ENCODE peak calls at places on chromosomes 5 and 9, in six cellular contexts. Y, N, Z, X, W and V are unnamed samples.

GRCh38 chr5:79689541-79690466 is at the start of gene CMYA5:
- DNase-seq in X (peak), N (peak), W (peak), Y (peak), Z (peak), V (no peak)

GRCh38 chr5:145834917-145835838 is at the start of gene PRELID2:
- DNase-seq in X (peak), N (peak), W (peak), Y (peak), Z (peak), V (peak)

GRCh38 chr9:38638881-38639576 is 18.6 kb upstream of the ANKRD18A start:
- DNase-seq in Y (no peak), W (no peak), N (no peak), Z (no peak), X (no peak), V (no peak)

GRCh38 chr9:128636024-128636390 is 20.6 kb downstream of the DYNC2I2 start:
- DNase-seq in N (peak), Z (no peak), Y (no peak), W (no peak), X (peak), V (peak)

GRCh38 chr5:113331201-113331551 is 103.6 kb downstream of the TSSK1B start:
- DNase-seq in W (peak), Z (peak), Y (no peak), X (no peak), N (no peak), V (no peak)

GRCh38 chr5:28914302-28914701 is 1875.9 kb upstream of the CDH9 start:
- DNase-seq in N (no peak), Y (no peak), Z (no peak), X (no peak), W (no peak), V (no peak)

GRCh38 chr9:137793196-137793841 is 84.3 kb upstream of the CACNA1B start:
- DNase-seq in W (no peak), X (no peak), Z (no peak), N (no peak), Y (no peak), V (no peak)

GRCh38 chr5:169507051-169507450 is 76.5 kb upstream of the SPDL1 start:
- DNase-seq in N (no peak), Y (no peak), Z (no peak), X (no peak), W (no peak), V (no peak)

GRCh38 chr5:117594165-117594564 is 1019.5 kb upstream of the SEMA6A start:
- DNase-seq in W (peak), Y (no peak), N (peak), Z (no peak), X (no peak), V (no peak)

GRCh38 chr5:178899289-178899688 is 3.6 kb downstream of the ZFP2 start:
- DNase-seq in X (no peak), Z (no peak), W (no peak), N (no peak), Y (no peak), V (no peak)

GRCh38 chr9:34493972-34494535 is 28.7 kb downstream of the ENHO start:
- DNase-seq in Z (peak), X (peak), Y (peak), W (peak), N (peak), V (peak)

GRCh38 chr9:135046156-135047025 is 41.1 kb upstream of the OLFM1 start:
- DNase-seq in N (no peak), Y (no peak), Z (no peak), X (no peak), W (no peak), V (no peak)

GRCh38 chr9:128242828-128243485 is 32.9 kb downstream of the GOLGA2 start:
- DNase-seq in W (no peak), X (no peak), N (no peak), Z (no peak), Y (no peak), V (no peak)

GRCh38 chr9:111966324-111966723 is 69.7 kb downstream of the UGCG start:
- DNase-seq in X (no peak), N (no peak), Y (no peak), W (no peak), Z (no peak), V (no peak)

GRCh38 chr9:105114956-105115728 is 129.3 kb upstream of the SLC44A1 start:
- DNase-seq in Y (no peak), N (peak), X (no peak), W (peak), Z (peak), V (no peak)

GRCh38 chr5:11166906-11167305 is 405.9 kb upstream of the DAP start:
- DNase-seq in N (no peak), Z (no peak), W (no peak), Y (no peak), X (no peak), V (no peak)

GRCh38 chr5:3954189-3954588 is 358.6 kb downstream of the IRX1 start:
- DNase-seq in N (no peak), W (no peak), Y (no peak), X (no peak), Z (no peak), V (no peak)

GRCh38 chr9:126672634-126673284 is 59.0 kb downstream of the LMX1B start:
- DNase-seq in Y (no peak), Z (no peak), N (no peak), W (no peak), X (no peak), V (no peak)

GRCh38 chr9:127035948-127036347 is 86.5 kb downstream of the ANGPTL2 start:
- DNase-seq in Z (no peak), Y (no peak), W (peak), X (no peak), N (no peak), V (no peak)

GRCh38 chr5:107012371-107012770 is 658.4 kb downstream of the EFNA5 start:
- DNase-seq in Z (no peak), N (no peak), X (no peak), W (no peak), Y (no peak), V (no peak)

GRCh38 chr9:137044502-137045177 is 1.3 kb downstream of the NPDC1 start:
- DNase-seq in Y (no peak), Z (no peak), X (no peak), W (no peak), N (no peak), V (no peak)

GRCh38 chr5:137395011-137395755 is 103.9 kb downstream of the SPOCK1 start:
- DNase-seq in W (no peak), N (no peak), Y (no peak), X (no peak), Z (peak), V (no peak)

GRCh38 chr9:119588874-119589560 is 219.8 kb upstream of the BRINP1 start:
- DNase-seq in Z (no peak), N (peak), Y (no peak), W (no peak), X (no peak), V (no peak)

GRCh38 chr9:14097215-14097614 is 216.7 kb downstream of the NFIB start:
- DNase-seq in Y (no peak), W (peak), X (no peak), N (peak), Z (peak), V (no peak)

GRCh38 chr9:137620581-137620980 is 1.8 kb downstream of the EHMT1 start:
- DNase-seq in W (no peak), N (no peak), X (no peak), Y (no peak), Z (no peak), V (no peak)

GRCh38 chr5:71662381-71662780 is 56.7 kb upstream of the CARTPT start:
- DNase-seq in Y (no peak), N (no peak), Z (no peak), X (no peak), W (no peak), V (no peak)

GRCh38 chr9:111258209-111258877 is 71.7 kb downstream of the OR2K2 start:
- DNase-seq in Y (no peak), Z (no peak), X (no peak), N (no peak), W (no peak), V (no peak)

GRCh38 chr5:34491251-34491620 is 164.9 kb upstream of the RAI14 start:
- DNase-seq in X (no peak), W (peak), Y (no peak), Z (peak), N (no peak), V (no peak)

GRCh38 chr9:112091805-112092204 is 83.3 kb downstream of the SUSD1 start:
- DNase-seq in N (peak), W (no peak), X (peak), Z (peak), Y (no peak), V (no peak)

GRCh38 chr5:104088876-104089778 is 526.5 kb upstream of the NUDT12 start:
- DNase-seq in W (peak), Z (no peak), Y (no peak), X (no peak), N (peak), V (no peak)

GRCh38 chr9:98667241-98667640 is 41.5 kb downstream of the GABBR2 start:
- DNase-seq in Z (no peak), W (no peak), X (no peak), N (no peak), Y (no peak), V (no peak)

GRCh38 chr5:176319827-176320554 is 41.6 kb downstream of the KIAA1191 start:
- DNase-seq in Z (peak), W (peak), Y (no peak), X (no peak), N (peak), V (no peak)

GRCh38 chr5:31939151-31939550 is 235.0 kb downstream of the GOLPH3 start:
- DNase-seq in Y (no peak), X (no peak), N (no peak), W (peak), Z (no peak), V (no peak)

GRCh38 chr5:31942546-31942945 is 231.6 kb downstream of the GOLPH3 start:
- DNase-seq in Y (no peak), Z (peak), X (no peak), W (peak), N (no peak), V (no peak)

GRCh38 chr5:31941356-31941755 is 232.8 kb downstream of the GOLPH3 start:
- DNase-seq in W (no peak), N (no peak), X (no peak), Y (no peak), Z (no peak), V (no peak)

GRCh38 chr5:31948006-31948405 is 226.1 kb downstream of the GOLPH3 start:
- DNase-seq in X (no peak), N (peak), W (no peak), Z (no peak), Y (no peak), V (no peak)

DNA sequence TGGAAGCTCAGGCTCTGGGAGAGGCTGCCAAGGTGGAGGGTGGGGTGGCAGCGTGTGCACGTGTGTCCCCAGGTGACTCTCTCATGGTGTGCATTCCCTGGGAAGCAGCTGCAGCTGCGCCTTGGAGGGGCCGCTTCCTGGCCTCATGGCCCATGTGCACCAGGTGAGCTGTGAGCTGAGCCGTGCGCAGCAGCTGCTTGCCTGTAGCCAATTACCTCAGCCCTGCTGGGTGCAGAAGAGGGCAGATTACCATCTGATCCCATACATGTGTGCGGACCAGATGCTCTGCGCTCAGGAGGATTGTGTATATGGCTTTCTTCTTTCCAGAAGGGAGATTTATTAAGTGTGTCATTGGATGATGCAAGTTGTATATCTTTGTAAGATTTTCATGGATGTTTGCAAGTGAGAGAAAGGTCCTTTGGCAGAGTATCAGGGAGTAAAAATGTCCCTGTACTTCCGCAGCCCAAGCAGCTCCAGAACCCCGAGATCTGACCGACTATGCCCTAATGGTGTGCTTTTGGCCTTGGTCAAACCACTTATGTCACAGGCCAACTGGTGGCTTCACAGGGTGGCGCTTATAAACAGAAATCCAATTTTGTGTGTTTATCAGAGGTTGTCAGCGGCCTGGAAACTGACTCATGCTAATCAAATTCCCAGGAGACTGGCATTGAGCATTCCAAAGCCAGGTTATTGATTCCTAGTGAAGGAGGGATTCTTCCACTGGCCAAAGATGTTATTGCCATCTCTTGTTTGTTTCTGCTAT is 229.3 kb downstream of the GOLPH3 start:
- DNase-seq in Z (no peak), N (no peak), Y (no peak), W (peak), X (no peak), V (no peak)
- H2BK15ac ChIP-seq in Z (no peak), N (no peak), Y (no peak), W (no peak), X (no peak), V (no peak)

GRCh38 chr5:140038373-140038957 is 4.6 kb downstream of the NRG2 start:
- DNase-seq in Y (peak), X (no peak), W (peak), Z (peak), N (peak), V (no peak)

GRCh38 chr5:140040358-140040757 is 2.7 kb downstream of the NRG2 start:
- DNase-seq in X (no peak), Y (no peak), W (no peak), Z (no peak), N (no peak), V (no peak)

GRCh38 chr5:140035881-140036280 is 7.2 kb downstream of the NRG2 start:
- DNase-seq in X (no peak), Z (no peak), W (peak), N (peak), Y (no peak), V (no peak)

GRCh38 chr5:140039561-140039960 is 3.5 kb downstream of the NRG2 start:
- DNase-seq in N (no peak), X (no peak), Z (no peak), Y (no peak), W (peak), V (no peak)

DNA sequence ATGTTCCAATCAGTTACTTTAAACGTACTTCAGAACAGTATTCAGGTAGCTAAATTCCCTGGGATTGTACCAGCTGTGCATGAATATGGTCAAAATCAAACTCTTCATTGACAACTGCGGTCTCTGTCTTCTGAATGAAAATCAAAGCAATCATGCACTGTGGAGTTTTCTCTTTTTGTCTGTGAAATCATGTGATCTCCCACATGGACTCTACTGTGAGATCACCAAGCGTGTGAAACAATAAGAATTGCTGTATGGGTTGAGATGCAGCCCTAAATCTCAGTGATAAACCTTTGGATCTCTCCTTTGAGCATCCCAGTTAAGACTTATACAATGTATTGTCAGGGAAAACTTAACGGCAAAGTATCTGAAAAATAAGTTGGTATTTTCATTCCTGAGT is 6.1 kb downstream of the NRG2 start:
- DNase-seq in W (no peak), Y (no peak), X (no peak), Z (no peak), N (no peak), V (no peak)
- H3K4me2 ChIP-seq in W (no peak), Y (no peak), X (no peak), Z (no peak), N (no peak), V (no peak)

GRCh38 chr9:123990427-123990826 is 21.1 kb upstream of the LHX2 start:
- DNase-seq in Y (no peak), N (peak), Z (no peak), W (no peak), X (no peak), V (no peak)
- H2BK15ac ChIP-seq in Y (no peak), N (no peak), Z (no peak), W (no peak), X (no peak), V (no peak)

GRCh38 chr9:84293001-84293798 is 47.4 kb downstream of the SLC28A3 start:
- DNase-seq in Z (no peak), Y (no peak), N (no peak), X (no peak), W (no peak), V (no peak)

GRCh38 chr9:84300271-84300670 is 40.3 kb downstream of the SLC28A3 start:
- DNase-seq in Y (no peak), Z (peak), X (no peak), N (peak), W (peak), V (no peak)

GRCh38 chr9:84297162-84297821 is 43.3 kb downstream of the SLC28A3 start:
- DNase-seq in Z (peak), N (no peak), Y (no peak), X (no peak), W (peak), V (no peak)

GRCh38 chr9:84294551-84294950 is 46.0 kb downstream of the SLC28A3 start:
- DNase-seq in Y (no peak), X (peak), Z (no peak), N (peak), W (no peak), V (no peak)

DNA sequence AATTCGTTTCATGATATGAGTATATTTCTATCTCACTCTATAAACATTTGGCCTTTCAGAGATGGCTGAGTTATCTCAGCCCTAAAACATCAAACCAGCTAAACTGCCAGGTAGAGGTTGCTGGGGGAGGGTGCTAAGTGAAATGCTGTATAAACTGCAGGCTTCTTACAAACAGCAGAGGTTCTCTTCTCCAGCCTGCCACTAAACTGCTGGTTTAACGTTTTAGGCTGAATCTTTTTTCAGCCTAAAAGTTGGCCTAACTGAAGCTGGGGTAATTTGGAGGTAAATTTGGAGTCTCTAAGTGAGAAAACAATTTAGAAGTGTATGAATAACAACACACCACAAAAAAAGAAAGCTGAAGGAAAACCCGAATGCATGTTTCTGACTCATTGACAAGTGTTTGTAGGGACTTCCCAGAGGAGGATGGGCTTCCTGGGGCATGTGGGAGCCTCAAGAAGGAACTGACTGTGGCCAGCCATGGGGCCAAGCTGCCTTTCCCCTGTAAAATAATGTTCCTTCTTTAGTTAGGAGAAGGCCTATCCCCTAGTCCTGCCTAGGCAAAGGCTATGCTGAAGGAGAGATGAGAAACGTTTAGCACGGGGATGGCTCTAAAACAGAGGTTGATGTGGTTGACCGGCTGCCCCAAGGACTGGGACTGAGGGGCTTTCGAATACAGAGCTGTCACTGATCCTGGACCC is 44.3 kb downstream of the SLC28A3 start:
- DNase-seq in Z (peak), W (peak), X (no peak), N (no peak), Y (no peak), V (no peak)
- H3K4me2 ChIP-seq in Z (peak), W (no peak), X (no peak), N (no peak), Y (no peak), V (no peak)

GRCh38 chr9:108056805-108057386 is 567.3 kb upstream of the KLF4 start:
- DNase-seq in X (no peak), Y (no peak), W (peak), N (no peak), Z (peak), V (no peak)
- H2BK15ac ChIP-seq in X (no peak), Y (no peak), W (no peak), N (no peak), Z (no peak), V (no peak)